ENCODE peak calls at places on chromosomes 3 and 15, in nine cellular contexts. F is neural progenitor cell; P is kidney; S is Peyer's patch; Q is OCI-LY7; E is cardiac muscle cell; L is tibial nerve; W is H7; C is CD8-positive, alpha-beta T cell. G is an unnamed sample.

GRCh38 chr3:37693791-37694194 is 167.9 kb upstream of the CTDSPL start:
- DNase-seq in F (no peak), P (no peak), S (no peak), Q (no peak), E (no peak), L (no peak), W (peak; percentile 34), C (no peak), G (no peak)

GRCh38 chr3:123297627-123297899 is 95.8 kb downstream of the SEC22A start:
- DNase-seq in F (peak; percentile 34), P (no peak), S (no peak), Q (no peak), E (no peak), L (no peak), W (peak; percentile 86), C (no peak), G (no peak)

GRCh38 chr3:28326458-28326926 is 22.0 kb upstream of the ZCWPW2 start:
- DNase-seq in F (no peak), P (no peak), S (peak; percentile 51), Q (no peak), E (no peak), L (no peak), W (no peak), C (no peak), G (no peak)

GRCh38 chr3:188807002-188807401 is 364.8 kb upstream of the TPRG1 start:
- DNase-seq in F (no peak), P (no peak), S (no peak), Q (peak; percentile 28), E (peak; percentile 29), L (no peak), W (no peak), C (no peak), G (no peak)

GRCh38 chr3:39753361-39753760 is 56.0 kb upstream of the MYRIP start:
- DNase-seq in F (no peak), P (no peak), S (no peak), Q (no peak), E (no peak), L (no peak), W (no peak), C (no peak), G (no peak)

GRCh38 chr3:12350151-12350813 is 61.4 kb downstream of the PPARG start:
- DNase-seq in F (no peak), P (no peak), S (no peak), Q (no peak), E (peak; percentile 94), L (no peak), W (no peak), C (no peak), G (no peak)

GRCh38 chr3:155979746-155980145 is 109.3 kb downstream of the GMPS start:
- DNase-seq in F (no peak), P (no peak), S (no peak), Q (no peak), E (no peak), L (no peak), W (no peak), C (no peak), G (no peak)

GRCh38 chr15:77574521-77575202 is 58.0 kb downstream of the LINGO1 start:
- DNase-seq in F (no peak), P (no peak), S (no peak), Q (no peak), E (no peak), L (no peak), W (no peak), C (no peak), G (no peak)

GRCh38 chr3:189975376-189975990 is 145.2 kb downstream of the P3H2 start:
- DNase-seq in F (no peak), P (no peak), S (no peak), Q (no peak), E (peak; percentile 30), L (no peak), W (no peak), C (no peak), G (no peak)
- H3K4me3 ChIP-seq in F (no peak overlapping the region), P (no peak overlapping the region), S (no peak overlapping the region), Q (no peak overlapping the region), E (no peak overlapping the region), L (no peak overlapping the region), W (no peak overlapping the region), C (no peak overlapping the region), G (no peak overlapping the region)

GRCh38 chr3:14134291-14134690 is 9.4 kb downstream of the TMEM43 start:
- DNase-seq in F (no peak), P (no peak), S (no peak), Q (no peak), E (no peak), L (no peak), W (no peak), C (no peak), G (no peak)
- H3K36me3 ChIP-seq in F (no peaks in the 10 kb centered on the region), P (peaks cover 37% of the 10 kb centered on the region), S (peaks cover 99% of the 10 kb centered on the region), Q (peaks cover 57% of the 10 kb centered on the region), E (peaks cover 36% of the 10 kb centered on the region), L (peaks cover 36% of the 10 kb centered on the region), W (peaks cover 38% of the 10 kb centered on the region), C (peaks cover 65% of the 10 kb centered on the region), G (peaks cover 7% of the 10 kb centered on the region)

GRCh38 chr3:171752329-171752728 is 58.0 kb downstream of the PLD1 start:
- DNase-seq in F (no peak), P (no peak), S (no peak), Q (no peak), E (no peak), L (no peak), W (no peak), C (no peak), G (no peak)
- H3K4me3 ChIP-seq in F (no peak overlapping the region), P (no peak overlapping the region), S (no peak overlapping the region), Q (no peak overlapping the region), E (no peak overlapping the region), L (no peak overlapping the region), W (no peak overlapping the region), C (no peak overlapping the region), G (no peak overlapping the region)

GRCh38 chr15:28243901-28244300 is 78.1 kb downstream of the HERC2 start:
- DNase-seq in F (no peak), P (no peak), S (no peak), Q (no peak), E (no peak), L (no peak), W (no peak), C (no peak), G (no peak)
- H3K36me3 ChIP-seq in F (peaks cover 11% of the 10 kb centered on the region), P (peaks cover 10% of the 10 kb centered on the region), S (peaks cover 59% of the 10 kb centered on the region), Q (peaks cover 80% of the 10 kb centered on the region), E (peaks cover 34% of the 10 kb centered on the region), L (peaks cover 6% of the 10 kb centered on the region), W (peaks cover 7% of the 10 kb centered on the region), C (peaks cover 4% of the 10 kb centered on the region), G (peaks cover 27% of the 10 kb centered on the region)